ENCODE peak calls at places on chromosomes 5 and 9, in five cellular contexts. Y, R, C, N and B are unnamed samples.
A peak's percentile ranks its signal among the peaks of the same experiment; 100 is the strongest.

GRCh38 chr9:107737987-107738743 is 248.6 kb upstream of the KLF4 start:
- DNase-seq in Y (peak; percentile 38), C (no peak), N (no peak), R (peak; percentile 88), B (peak; percentile 79)

GRCh38 chr5:150487199-150488061 is 20.5 kb upstream of the NDST1 start:
- DNase-seq in Y (peak; percentile 46), N (no peak), R (no peak), C (no peak), B (peak; percentile 81)

GRCh38 chr5:150497274-150497988 is 10.5 kb upstream of the NDST1 start:
- DNase-seq in Y (no peak), N (no peak), C (peak; percentile 93), R (peak; percentile 94), B (peak; percentile 92)

GRCh38 chr9:114366334-114367128 is 21.3 kb downstream of the AKNA start:
- DNase-seq in Y (no peak), N (no peak), C (peak; percentile 49), R (no peak), B (peak; percentile 72)

GRCh38 chr5:170630711-170631141 is 126.9 kb downstream of the KCNIP1 start:
- DNase-seq in Y (no peak), R (no peak), C (no peak), N (no peak), B (no peak)

GRCh38 chr9:77177894-77178794 is 810 bp downstream of the VPS13A start:
- DNase-seq in Y (peak; percentile 63), C (peak; percentile 43), N (peak; percentile 53), R (peak; percentile 84), B (peak; percentile 51)

GRCh38 chr5:93193756-93194155 is 387.3 kb downstream of the NR2F1-AS1 start:
- DNase-seq in R (no peak), N (no peak), C (no peak), Y (no peak), B (no peak)

GRCh38 chr5:78734094-78734845 is 85.7 kb upstream of the LHFPL2 start:
- DNase-seq in C (no peak), R (no peak), Y (no peak), N (no peak), B (no peak)

GRCh38 chr5:151480859-151481258 is 33.5 kb downstream of the SLC36A1 start:
- DNase-seq in C (no peak), N (no peak), Y (no peak), R (no peak), B (peak; percentile 62)

GRCh38 chr5:93123127-93123526 is 457.9 kb downstream of the NR2F1-AS1 start:
- DNase-seq in N (no peak), C (no peak), R (no peak), Y (no peak), B (no peak)

GRCh38 chr9:135905380-135906282 is 1.7 kb downstream of the CAMSAP1 start:
- DNase-seq in N (no peak), Y (no peak), R (no peak), C (peak; percentile 63), B (peak; percentile 50)

GRCh38 chr5:114390431-114390830 is 28.6 kb downstream of the KCNN2 start:
- DNase-seq in N (no peak), C (no peak), R (no peak), Y (no peak), B (no peak)

GRCh38 chr9:114276908-114277821 is 45.7 kb upstream of the ORM1 start:
- DNase-seq in C (no peak), Y (no peak), R (peak; percentile 79), N (no peak), B (peak; percentile 98)

GRCh38 chr9:98644011-98644410 is 64.7 kb downstream of the GABBR2 start:
- DNase-seq in N (no peak), Y (no peak), C (no peak), R (no peak), B (peak; percentile 13)

GRCh38 chr5:178323961-178324360 is 91.4 kb upstream of the PHYKPL start:
- DNase-seq in Y (no peak), C (no peak), N (no peak), R (peak; percentile 36), B (no peak)

GRCh38 chr9:87193925-87194380 is 246.6 kb upstream of the GAS1 start:
- DNase-seq in N (peak; percentile 36), C (no peak), Y (no peak), R (no peak), B (peak; percentile 83)

GRCh38 chr9:120531683-120532300 is 48.2 kb downstream of the CDK5RAP2 start:
- DNase-seq in R (no peak), C (peak; percentile 69), N (peak; percentile 45), Y (no peak), B (peak; percentile 50)

GRCh38 chr9:116978155-116978554 is 291.1 kb downstream of the TRIM32 start:
- DNase-seq in R (no peak), Y (no peak), N (no peak), C (no peak), B (no peak)